ENCODE peak calls at places on chromosomes 2 and 18, in five cellular contexts. F is neural progenitor cell, W is aorta, Z is heart right ventricle, I is MM.1S. D is an unnamed sample.

GRCh38 chr2:101064868-101065549 is 62.9 kb downstream of the RPL31 start:
- DNase-seq in F (no peak), Z (no peak), W (no peak), I (no peak), D (no peak)

GRCh38 chr2:132670104-132670960 is at the start of gene LYPD1:
- DNase-seq in F (peak; percentile 47), I (no peak), Z (no peak), W (peak; percentile 74), D (peak; percentile 46)

GRCh38 chr2:234495076-234495800 is 1.6 kb downstream of the ARL4C start:
- DNase-seq in I (no peak), Z (no peak), W (no peak), F (peak; percentile 53), D (no peak)

GRCh38 chr18:44909191-44909719 is 228.6 kb downstream of the SETBP1 start:
- DNase-seq in Z (peak; percentile 30), I (peak; percentile 93), W (no peak), F (no peak), D (no peak)

GRCh38 chr2:206482123-206482522 is 38.8 kb downstream of the ADAM23 start:
- DNase-seq in F (no peak), W (no peak), Z (peak; percentile 10), I (peak; percentile 96), D (no peak)

GRCh38 chr2:227479865-227480475 is 8.0 kb downstream of the AGFG1 start:
- DNase-seq in F (no peak), I (no peak), Z (no peak), W (no peak), D (no peak)

GRCh38 chr2:898319-898718 is 52.3 kb upstream of the SNTG2 start:
- DNase-seq in I (no peak), F (peak; percentile 62), W (no peak), Z (no peak), D (no peak)

GRCh38 chr2:85248741-85249524 is 78.9 kb downstream of the TGOLN2 start:
- DNase-seq in F (peak; percentile 66), W (no peak), I (no peak), Z (peak; percentile 47), D (no peak)

GRCh38 chr2:219619235-219619634 is 8.2 kb upstream of the SLC4A3 start:
- DNase-seq in W (no peak), Z (no peak), I (no peak), F (peak; percentile 57), D (no peak)

GRCh38 chr2:171405546-171405945 is 28.2 kb downstream of the METTL8 start:
- DNase-seq in W (no peak), I (peak; percentile 68), F (no peak), Z (no peak), D (no peak)
- H3K4me1 ChIP-seq in W (no peaks in the 10 kb centered on the region), I (peaks cover 33% of the 10 kb centered on the region), F (peaks cover 18% of the 10 kb centered on the region), Z (no peaks in the 10 kb centered on the region), D (peaks cover 7% of the 10 kb centered on the region)

DNA sequence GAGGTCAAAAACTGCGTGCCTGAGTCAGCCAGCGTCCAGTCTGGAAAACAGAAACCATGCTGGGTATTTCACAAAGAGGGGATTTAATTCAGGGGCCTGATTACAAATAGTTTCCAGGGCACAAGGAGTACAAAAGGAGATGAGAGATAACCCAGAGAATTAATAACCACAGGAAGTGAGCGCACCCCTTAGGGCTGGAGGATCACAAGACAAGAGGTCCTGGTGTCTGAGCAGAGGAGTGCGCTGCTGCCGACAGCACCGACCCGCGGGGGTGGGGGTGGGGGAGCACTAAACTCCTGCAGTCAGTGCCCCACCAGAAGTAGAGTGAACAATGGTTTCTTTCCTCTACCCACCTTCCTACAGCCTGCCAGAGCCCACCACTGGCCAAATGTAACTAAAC is 20.8 kb upstream of the MAL start:
- DNase-seq in F (no peak), W (peak; percentile 11), I (no peak), Z (no peak), D (no peak)
- H3K9me3 ChIP-seq in F (no peaks in the 10 kb centered on the region), W (no peaks in the 10 kb centered on the region), I (no peaks in the 10 kb centered on the region), Z (no peaks in the 10 kb centered on the region), D (no peaks in the 10 kb centered on the region)

GRCh38 chr2:43210125-43210466 is 16.3 kb downstream of the ZFP36L2 start:
- DNase-seq in I (no peak), Z (no peak), F (no peak), W (no peak), D (no peak)
- H3K4me1 ChIP-seq in I (no peaks in the 10 kb centered on the region), Z (no peaks in the 10 kb centered on the region), F (peaks cover 6% of the 10 kb centered on the region), W (no peaks in the 10 kb centered on the region), D (peaks cover 27% of the 10 kb centered on the region)

DNA sequence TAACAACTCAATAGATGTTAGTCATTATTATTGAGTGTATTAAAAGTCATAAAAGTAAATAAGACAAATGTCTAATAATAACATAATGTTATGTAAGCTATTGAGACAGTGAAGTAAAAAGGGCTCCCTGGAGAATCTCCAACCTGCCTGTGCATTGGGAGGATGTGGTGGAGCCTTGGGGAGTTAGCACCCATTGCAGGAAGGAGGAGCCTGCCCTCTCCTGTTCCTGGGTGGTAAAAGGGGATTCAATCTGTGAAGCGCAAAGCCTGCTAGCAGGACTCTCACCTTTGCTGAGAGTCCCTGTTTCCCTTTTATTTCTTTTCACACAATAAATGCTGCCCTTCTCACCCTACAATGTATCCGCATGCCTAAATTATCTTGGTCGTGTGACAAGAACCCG is 206.1 kb downstream of the RAB3GAP1 start:
- DNase-seq in W (no peak), F (no peak), I (no peak), Z (no peak), D (no peak)
- H3K9me3 ChIP-seq in W (no peaks in the 10 kb centered on the region), F (no peaks in the 10 kb centered on the region), I (no peaks in the 10 kb centered on the region), Z (no peaks in the 10 kb centered on the region), D (no peaks in the 10 kb centered on the region)

GRCh38 chr18:63135101-63135500 is 184.5 kb downstream of the BCL2 start:
- DNase-seq in Z (no peak), I (no peak), W (no peak), F (no peak), D (no peak)
- H3K4me1 ChIP-seq in Z (peaks cover 3% of the 10 kb centered on the region), I (peaks cover 30% of the 10 kb centered on the region), W (no peaks in the 10 kb centered on the region), F (peaks cover 10% of the 10 kb centered on the region), D (peaks cover 26% of the 10 kb centered on the region)

GRCh38 chr2:31694444-31694843 is 113.7 kb upstream of the SRD5A2 start:
- DNase-seq in Z (no peak), W (no peak), I (peak; percentile 33), F (peak; percentile 5), D (no peak)

GRCh38 chr2:31693882-31694281 is 113.1 kb upstream of the SRD5A2 start:
- DNase-seq in F (peak; percentile 12), Z (no peak), I (no peak), W (no peak), D (no peak)

DNA sequence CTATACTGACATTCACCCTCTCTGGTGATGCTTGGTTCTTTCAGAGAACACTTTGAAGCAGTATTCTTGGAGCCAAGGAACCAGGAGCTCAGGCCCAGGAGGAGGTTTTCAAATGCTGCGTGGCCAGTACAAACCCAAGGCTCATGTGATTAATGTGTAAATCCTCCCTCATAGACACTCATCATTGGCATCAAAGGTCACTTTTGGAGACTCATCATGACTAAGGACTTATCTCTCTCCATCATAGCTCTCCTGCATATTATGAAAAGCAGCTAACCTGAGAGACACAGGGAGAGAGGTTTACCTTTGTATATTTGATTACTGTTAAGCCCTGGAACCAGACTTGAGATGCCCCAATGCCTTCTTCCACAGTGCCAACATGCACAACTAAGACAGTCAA is 115.3 kb upstream of the SRD5A2 start:
- DNase-seq in F (no peak), I (no peak), W (no peak), Z (no peak), D (no peak)
- H3K9me3 ChIP-seq in F (peaks cover 27% of the 10 kb centered on the region), I (no peaks in the 10 kb centered on the region), W (peaks cover 26% of the 10 kb centered on the region), Z (peaks cover 33% of the 10 kb centered on the region), D (peaks cover 40% of the 10 kb centered on the region)

GRCh38 chr2:237305579-237305978 is 108.4 kb downstream of the COL6A3 start:
- DNase-seq in F (no peak), Z (no peak), I (no peak), W (no peak), D (no peak)
- H3K4me1 ChIP-seq in F (no peaks in the 10 kb centered on the region), Z (no peaks in the 10 kb centered on the region), I (no peaks in the 10 kb centered on the region), W (no peaks in the 10 kb centered on the region), D (no peaks in the 10 kb centered on the region)

DNA sequence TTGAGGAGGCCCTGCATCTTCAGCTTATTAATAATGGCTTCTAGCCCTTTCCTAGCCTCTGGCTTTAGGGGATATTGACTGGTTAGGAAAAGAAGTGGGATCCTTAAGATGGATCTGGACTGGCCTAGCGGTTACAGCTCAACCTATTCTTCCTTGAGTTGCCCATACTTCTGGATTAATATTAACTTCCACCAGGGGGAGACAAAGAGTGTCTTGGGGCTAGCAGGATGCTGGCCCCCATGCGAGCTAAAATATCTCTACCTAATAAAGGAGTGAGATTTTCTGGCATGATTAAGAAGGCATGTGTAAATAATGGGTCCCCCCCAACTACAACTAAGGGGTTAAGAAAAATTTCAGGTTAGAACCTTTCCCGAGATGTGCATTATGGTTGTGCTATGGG is 23.2 kb upstream of the PLA2R1 start:
- DNase-seq in Z (no peak), W (no peak), I (peak; percentile 21), F (no peak), D (no peak)
- H3K9me3 ChIP-seq in Z (peaks cover 35% of the 10 kb centered on the region), W (peaks cover 19% of the 10 kb centered on the region), I (no peaks in the 10 kb centered on the region), F (peaks cover 7% of the 10 kb centered on the region), D (peaks cover 49% of the 10 kb centered on the region)

DNA sequence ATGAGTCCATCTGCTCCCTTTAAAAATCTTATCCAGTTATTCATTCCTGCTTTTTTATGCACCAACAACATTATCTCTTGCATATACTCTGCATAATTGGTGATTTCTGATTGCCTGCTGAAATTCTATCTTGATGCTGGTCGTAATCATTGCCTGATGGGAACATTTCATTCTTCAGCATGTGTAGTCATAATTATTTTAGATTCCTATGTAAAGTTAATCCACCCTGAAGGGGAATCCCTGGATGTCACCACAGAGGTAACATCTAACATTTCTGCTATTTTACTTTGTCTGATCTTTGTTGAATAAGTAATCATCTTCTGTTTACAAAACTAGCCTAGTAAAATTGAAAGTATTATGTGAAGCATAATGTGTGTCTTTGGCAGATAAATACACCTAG is 102.3 kb upstream of the RND3 start:
- DNase-seq in I (no peak), F (no peak), Z (no peak), W (no peak), D (no peak)
- H3K4me1 ChIP-seq in I (no peaks in the 10 kb centered on the region), F (peaks cover 7% of the 10 kb centered on the region), Z (no peaks in the 10 kb centered on the region), W (peaks cover 3% of the 10 kb centered on the region), D (peaks cover 21% of the 10 kb centered on the region)